ENCODE peak calls at places on chromosomes 5 and 9, in eight cellular contexts. G, Q, K, X, Y, E, D and H are unnamed samples.

GRCh38 chr5:127498604-127499003 is 18.8 kb upstream of the PRRC1 start:
- DNase-seq in Y (no peak), Q (no peak), G (no peak), E (no peak), D (no peak), X (no peak), K (no peak), H (no peak)

GRCh38 chr5:53482717-53483638 is 2.5 kb downstream of the FST start:
- DNase-seq in G (peak; percentile 59), Y (peak; percentile 34), D (no peak), X (peak; percentile 80), E (peak; percentile 51), Q (no peak), K (peak; percentile 36), H (peak; percentile 40)

GRCh38 chr5:180112101-180112861 is 40.7 kb upstream of the RNF130 start:
- DNase-seq in K (no peak), E (no peak), X (no peak), D (no peak), Y (no peak), Q (no peak), G (no peak), H (no peak)

GRCh38 chr9:110601098-110601497 is 21.6 kb upstream of the SVEP1 start:
- DNase-seq in G (no peak), Q (no peak), K (no peak), D (no peak), Y (no peak), E (no peak), X (peak; percentile 54), H (no peak)

GRCh38 chr5:313806-314376 is 7.6 kb upstream of the AHRR start:
- DNase-seq in G (no peak), E (no peak), D (no peak), Q (no peak), Y (no peak), X (no peak), K (no peak), H (no peak)

GRCh38 chr5:135027699-135028615 is 6.1 kb downstream of the PITX1 start:
- DNase-seq in G (no peak), Y (no peak), X (peak; percentile 52), Q (no peak), D (no peak), E (no peak), K (no peak), H (no peak)

GRCh38 chr9:85501474-85501873 is 240.3 kb downstream of the AGTPBP1 start:
- DNase-seq in G (no peak), Y (no peak), Q (no peak), X (no peak), D (no peak), K (no peak), E (no peak), H (no peak)

GRCh38 chr9:98742325-98743280 is 33.9 kb upstream of the GABBR2 start:
- DNase-seq in G (peak; percentile 27), Y (no peak), D (no peak), E (peak; percentile 73), Q (no peak), K (peak; percentile 57), X (no peak), H (no peak)

GRCh38 chr9:133355881-133356357 is 368 bp downstream of the SURF1 start:
- DNase-seq in K (no peak), D (no peak), G (no peak), X (peak; percentile 51), E (peak; percentile 72), Y (peak; percentile 46), Q (no peak), H (no peak)

GRCh38 chr5:71623221-71623794 is 36.2 kb downstream of the MCCC2 start:
- DNase-seq in G (no peak), K (no peak), X (no peak), E (no peak), Y (no peak), Q (no peak), D (no peak), H (no peak)

GRCh38 chr5:113153512-113154097 is 177.0 kb downstream of the DCP2 start:
- DNase-seq in Y (no peak), E (peak; percentile 58), X (no peak), G (no peak), K (no peak), D (no peak), Q (no peak), H (no peak)

GRCh38 chr5:156527611-156528010 is 200.6 kb downstream of the SGCD start:
- DNase-seq in Y (no peak), K (no peak), E (no peak), Q (no peak), X (no peak), G (no peak), D (no peak), H (no peak)

GRCh38 chr5:149932445-149933350 is 11.9 kb downstream of the PDE6A start:
- DNase-seq in Q (no peak), G (no peak), D (no peak), E (peak; percentile 74), K (no peak), Y (no peak), X (peak; percentile 72), H (no peak)

GRCh38 chr5:56729488-56729887 is 85.9 kb upstream of the MAP3K1 start:
- DNase-seq in G (no peak), X (no peak), K (no peak), Q (no peak), E (no peak), D (no peak), Y (no peak), H (no peak)

GRCh38 chr5:14357861-14358260 is 214.7 kb downstream of the TRIO start:
- DNase-seq in E (no peak), G (no peak), Y (no peak), X (peak; percentile 83), Q (no peak), D (no peak), K (no peak), H (peak; percentile 39)

GRCh38 chr5:94977437-94977836 is 307.5 kb downstream of the MCTP1 start:
- DNase-seq in Q (no peak), X (no peak), E (no peak), D (no peak), K (no peak), G (no peak), Y (no peak), H (no peak)

GRCh38 chr5:145953202-145953601 is 16.8 kb downstream of the SH3RF2 start:
- DNase-seq in K (no peak), D (no peak), X (no peak), E (no peak), Y (no peak), G (no peak), Q (no peak), H (no peak)

GRCh38 chr9:80070071-80070742 is 498.4 kb downstream of the TLE4 start:
- DNase-seq in K (no peak), E (no peak), Q (no peak), Y (no peak), D (no peak), G (no peak), X (no peak), H (no peak)

GRCh38 chr5:59709833-59710232 is 183.7 kb downstream of the PDE4D start:
- DNase-seq in Q (no peak), D (no peak), E (peak; percentile 79), G (peak; percentile 71), Y (peak; percentile 81), K (peak; percentile 88), X (no peak), H (no peak)

GRCh38 chr5:173645897-173646574 is 29.6 kb upstream of the BOD1 start:
- DNase-seq in E (no peak), Y (no peak), K (no peak), Q (no peak), X (no peak), G (no peak), D (no peak), H (no peak)

GRCh38 chr5:137233726-137234125 is 265.4 kb downstream of the SPOCK1 start:
- DNase-seq in K (peak; percentile 54), Y (no peak), E (no peak), Q (no peak), D (no peak), G (peak; percentile 24), X (no peak), H (no peak)

GRCh38 chr5:132971483-132972435 is 8.3 kb upstream of the AFF4 start:
- DNase-seq in X (peak; percentile 59), K (peak; percentile 57), Y (peak; percentile 36), Q (no peak), E (peak; percentile 32), D (no peak), G (no peak), H (no peak)
- H3K4me2 ChIP-seq in X (no peak overlapping the region), K (no peak overlapping the region), Y (no peak overlapping the region), Q (peak overlapping the region; percentile 42), E (no peak overlapping the region), D (no peak overlapping the region), G (no peak overlapping the region), H (no peak overlapping the region)

GRCh38 chr5:148833925-148834324 is 7.5 kb downstream of the ADRB2 start:
- DNase-seq in E (no peak), Y (no peak), D (no peak), Q (no peak), X (no peak), G (no peak), K (no peak), H (no peak)
- H3K4me2 ChIP-seq in E (no peak overlapping the region), Y (no peak overlapping the region), D (no peak overlapping the region), Q (no peak overlapping the region), X (no peak overlapping the region), G (no peak overlapping the region), K (no peak overlapping the region), H (no peak overlapping the region)

GRCh38 chr9:4111233-4112000 is 188.5 kb downstream of the GLIS3 start:
- DNase-seq in Y (no peak), G (no peak), D (no peak), Q (no peak), X (no peak), K (no peak), E (peak; percentile 41), H (no peak)
- H3K4me2 ChIP-seq in Y (no peak overlapping the region), G (no peak overlapping the region), D (no peak overlapping the region), Q (no peak overlapping the region), X (no peak overlapping the region), K (peak overlapping the region; percentile 66), E (peak overlapping the region; percentile 58), H (no peak overlapping the region)

GRCh38 chr9:131752231-131752884 is 12.5 kb upstream of the RAPGEF1 start:
- DNase-seq in E (no peak), K (no peak), Q (no peak), G (no peak), X (no peak), D (no peak), Y (no peak), H (no peak)

GRCh38 chr9:131757549-131757948 is 17.7 kb upstream of the RAPGEF1 start:
- DNase-seq in Y (no peak), K (no peak), X (no peak), E (no peak), Q (no peak), D (no peak), G (no peak), H (no peak)

GRCh38 chr9:131755541-131756198 is 15.8 kb upstream of the RAPGEF1 start:
- DNase-seq in D (no peak), E (peak; percentile 90), Y (peak; percentile 83), K (peak; percentile 68), Q (peak; percentile 75), G (peak; percentile 65), X (peak; percentile 96), H (peak; percentile 79)

GRCh38 chr9:131758972-131759647 is 19.2 kb upstream of the RAPGEF1 start:
- DNase-seq in G (peak; percentile 46), X (no peak), K (peak; percentile 40), Q (no peak), E (peak; percentile 52), D (no peak), Y (no peak), H (no peak)

DNA sequence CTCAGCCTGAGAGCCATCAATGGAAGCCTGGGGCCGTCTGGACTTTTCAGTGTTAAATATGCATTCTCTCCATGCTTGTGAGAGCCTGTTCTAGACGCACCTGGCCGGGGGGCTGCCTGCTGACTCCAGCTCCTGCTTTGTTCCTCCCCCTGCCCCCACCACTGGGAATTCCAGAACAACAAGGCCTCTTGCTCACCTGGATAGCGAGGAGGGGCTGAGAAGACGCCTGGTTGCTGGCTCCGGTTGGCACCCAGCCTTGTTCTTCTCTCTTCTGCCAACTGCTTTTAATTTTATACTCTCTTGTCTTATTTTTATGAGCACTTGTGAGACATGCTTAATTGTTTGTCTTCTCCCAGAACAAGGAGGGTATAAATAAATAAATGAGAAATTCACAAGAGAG is 15.0 kb upstream of the RAPGEF1 start:
- DNase-seq in X (peak; percentile 75), D (no peak), Q (no peak), E (no peak), Y (no peak), G (no peak), K (no peak), H (no peak)
- H3K4me2 ChIP-seq in X (peak overlapping the region; percentile 65), D (no peak overlapping the region), Q (no peak overlapping the region), E (no peak overlapping the region), Y (no peak overlapping the region), G (no peak overlapping the region), K (no peak overlapping the region), H (no peak overlapping the region)